ENCODE peak calls at places on chromosomes 11 and 22, in seven cellular contexts. F, A, J, S, O, K and N are unnamed samples.

GRCh38 chr11:123137496-123138270 is 57.4 kb downstream of the CLMP start:
- DNase-seq in F (peak), S (peak), A (peak), J (peak), K (no peak), O (no peak), N (no peak)

GRCh38 chr11:68651208-68651984 is 32.9 kb upstream of the GAL start:
- DNase-seq in F (no peak), J (no peak), K (no peak), A (no peak), S (no peak), O (no peak), N (no peak)

GRCh38 chr11:11816511-11817319 is 25.1 kb upstream of the USP47 start:
- DNase-seq in F (no peak), K (no peak), A (no peak), O (no peak), J (no peak), S (no peak), N (no peak)

GRCh38 chr11:69304258-69304657 is 10.3 kb downstream of the MYEOV start:
- DNase-seq in O (no peak), F (no peak), A (no peak), K (no peak), J (no peak), S (no peak), N (no peak)

GRCh38 chr11:12377106-12377823 is at the start of gene PARVA:
- DNase-seq in S (peak), J (peak), O (no peak), A (peak), F (peak), K (no peak), N (peak)

GRCh38 chr11:101916422-101916821 is at the start of gene ANGPTL5:
- DNase-seq in K (no peak), F (no peak), A (no peak), S (no peak), O (no peak), J (no peak), N (no peak)

GRCh38 chr11:78194490-78194889 is 5.8 kb downstream of the USP35 start:
- DNase-seq in A (no peak), F (no peak), O (no peak), K (no peak), S (no peak), J (no peak), N (peak)

GRCh38 chr11:6362868-6363678 is 27.2 kb upstream of the SMPD1 start:
- DNase-seq in O (peak), J (peak), A (peak), F (peak), S (peak), K (no peak), N (peak)

GRCh38 chr11:69335010-69335409 is 41.1 kb downstream of the MYEOV start:
- DNase-seq in J (no peak), O (no peak), K (no peak), S (no peak), F (no peak), A (no peak), N (no peak)

GRCh38 chr11:70788247-70789022 is 390.1 kb downstream of the CTTN start:
- DNase-seq in J (no peak), S (no peak), F (no peak), K (no peak), A (no peak), O (peak), N (peak)

GRCh38 chr11:10268746-10269487 is 25.1 kb downstream of the SBF2 start:
- DNase-seq in F (no peak), S (no peak), J (no peak), K (no peak), O (no peak), A (no peak), N (no peak)

GRCh38 chr11:129590030-129590752 is 214.5 kb downstream of the BARX2 start:
- DNase-seq in K (no peak), A (no peak), F (no peak), S (no peak), O (no peak), J (no peak), N (no peak)

GRCh38 chr22:23305922-23306374 is 125.6 kb downstream of the BCR start:
- DNase-seq in A (peak), K (peak), F (peak), O (no peak), S (peak), J (peak), N (no peak)

GRCh38 chr11:1150769-1151365 is 6.9 kb upstream of the MUC5AC start:
- DNase-seq in S (peak), O (no peak), A (no peak), F (no peak), K (no peak), J (peak), N (no peak)

GRCh38 chr11:110737591-110737990 is 25.4 kb upstream of the ARHGAP20 start:
- DNase-seq in K (no peak), J (no peak), A (no peak), S (no peak), O (no peak), F (no peak), N (no peak)
- TF ChIP-seq POLR2A in K (no peak), J (no peak), A (no peak), S (no peak), O (no peak), F (no peak), N (no peak)

GRCh38 chr22:38314140-38314991 is 2.9 kb downstream of the CSNK1E start:
- DNase-seq in K (no peak), O (no peak), J (no peak), F (no peak), S (no peak), A (no peak), N (no peak)
- TF ChIP-seq POLR2A in K (no peak), O (no peak), J (no peak), F (no peak), S (no peak), A (no peak), N (no peak)

DNA sequence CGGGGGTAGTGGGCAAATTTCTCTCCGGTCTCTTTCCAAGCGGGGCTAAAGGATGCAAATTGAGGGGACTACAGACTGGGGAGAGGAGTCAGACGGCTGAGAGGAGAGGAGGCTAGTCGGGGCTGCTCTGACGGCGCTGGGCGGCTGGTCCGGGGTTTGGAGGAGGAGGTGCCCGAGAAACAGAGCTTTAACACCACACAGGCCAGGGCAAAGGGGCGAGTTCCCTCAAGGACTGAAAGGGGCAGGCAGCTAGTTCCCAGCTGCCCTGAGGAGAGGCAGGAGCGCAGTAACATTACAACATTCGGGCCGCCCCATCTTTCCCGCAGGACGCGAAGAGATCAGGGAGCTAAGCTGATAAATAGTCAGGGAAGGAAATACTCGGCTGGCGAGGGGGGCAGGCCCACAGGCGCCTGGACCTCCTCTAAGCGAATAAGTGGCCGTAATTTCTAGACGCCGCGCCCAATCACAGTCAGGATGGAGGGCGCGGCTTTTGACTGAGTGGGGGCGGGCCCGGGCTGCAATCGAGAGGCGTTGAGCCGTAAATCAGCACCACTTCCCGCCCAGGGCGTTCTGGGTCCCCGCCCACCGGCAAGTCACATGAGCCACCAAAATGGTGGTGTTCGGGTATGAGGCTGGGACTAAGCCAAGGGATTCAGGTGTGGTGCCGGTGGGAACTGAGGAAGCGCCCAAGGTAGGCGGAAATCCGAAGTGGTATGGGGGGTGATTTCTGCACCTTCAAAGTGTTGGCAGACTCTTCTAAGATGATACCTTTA is at the start of gene TMEM126B:
- DNase-seq in A (peak), F (peak), S (peak), J (peak), O (peak), K (peak), N (peak)
- TF ChIP-seq POLR2A in A (peak), F (peak), S (peak), J (no peak), O (peak), K (peak), N (peak)

GRCh38 chr11:119014209-119014924 is 3.8 kb downstream of the RPS25 start:
- DNase-seq in S (no peak), A (no peak), J (no peak), O (peak), F (no peak), K (no peak), N (no peak)
- TF ChIP-seq POLR2A in S (no peak), A (peak), J (no peak), O (peak), F (no peak), K (no peak), N (no peak)

GRCh38 chr11:65503923-65504670 is 5.3 kb downstream of the MALAT1 start:
- DNase-seq in F (no peak), K (no peak), A (no peak), O (no peak), J (no peak), S (peak), N (no peak)
- TF ChIP-seq POLR2A in F (no peak), K (no peak), A (peak), O (peak), J (no peak), S (peak), N (no peak)

GRCh38 chr11:109480251-109480650 is 58.3 kb downstream of the C11orf87 start:
- DNase-seq in F (no peak), S (no peak), A (no peak), J (no peak), K (no peak), O (no peak), N (no peak)
- TF ChIP-seq POLR2A in F (no peak), S (no peak), A (no peak), J (no peak), K (no peak), O (no peak), N (no peak)

DNA sequence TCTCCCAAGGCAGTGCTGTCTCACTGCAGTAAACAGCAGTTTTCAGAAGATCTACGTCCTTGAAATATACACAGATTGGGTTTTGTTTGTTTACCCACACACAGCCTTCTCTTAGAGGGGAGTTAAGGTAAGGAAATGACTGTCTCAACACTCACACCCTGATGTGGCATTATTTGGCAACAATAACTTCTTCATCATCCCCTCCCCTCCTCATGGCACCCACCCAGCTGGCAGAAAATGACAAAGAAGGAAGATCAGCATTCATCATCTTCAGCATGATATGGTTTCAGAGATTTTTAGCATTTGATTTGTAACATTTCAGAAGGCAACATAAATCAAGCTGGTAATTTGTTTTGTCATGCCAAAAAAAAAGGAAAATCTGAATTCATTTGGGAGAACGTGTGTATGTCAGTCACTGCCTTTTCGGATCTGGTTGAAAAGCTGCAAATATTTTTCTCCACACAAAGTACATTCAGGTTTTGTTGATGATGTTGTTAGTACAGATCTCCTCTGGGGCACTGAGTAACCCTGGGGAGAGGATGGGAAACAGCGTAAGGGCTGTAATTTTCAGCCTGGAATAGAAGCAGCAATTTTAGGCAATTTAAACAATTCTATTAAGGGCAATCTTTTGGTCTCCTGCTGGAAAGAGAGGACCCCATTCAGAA is 132.6 kb downstream of the COMMD9 start:
- DNase-seq in F (no peak), S (no peak), O (no peak), A (no peak), J (no peak), K (no peak), N (no peak)
- TF ChIP-seq POLR2A in F (no peak), S (no peak), O (no peak), A (no peak), J (no peak), K (no peak), N (no peak)